ENCODE peak calls at places on chromosomes 13 and 19, in eight cellular contexts. One of them, this sample, is unnamed.

GRCh38 chr13:34360702-34361101 is 542.8 kb downstream of the RFC3 start:
- DNase-seq in HT-29: no peak
- DNase-seq in activated naive CD4-positive, alpha-beta T cell: no peak
- DNase-seq in fibroblast of pulmonary artery: no peak
- DNase-seq in GM12864: no peak
- DNase-seq in D341Med: no peak
- DNase-seq in nucleus accumbens: no peak
- DNase-seq in cardiac muscle cell: no peak
- DNase-seq in this sample: no peak

GRCh38 chr19:56141416-56141992 is 417 bp downstream of the ZNF444 start:
- DNase-seq in activated naive CD4-positive, alpha-beta T cell: no peak
- DNase-seq in nucleus accumbens: no peak
- DNase-seq in fibroblast of pulmonary artery: no peak
- DNase-seq in cardiac muscle cell: no peak
- DNase-seq in HT-29: peak
- DNase-seq in D341Med: no peak
- DNase-seq in GM12864: no peak
- DNase-seq in this sample: peak

GRCh38 chr13:29103036-29103800 is 283.1 kb downstream of the MTUS2 start:
- DNase-seq in nucleus accumbens: no peak
- DNase-seq in GM12864: no peak
- DNase-seq in activated naive CD4-positive, alpha-beta T cell: no peak
- DNase-seq in fibroblast of pulmonary artery: no peak
- DNase-seq in D341Med: no peak
- DNase-seq in HT-29: no peak
- DNase-seq in cardiac muscle cell: no peak
- DNase-seq in this sample: no peak

GRCh38 chr19:2759965-2760364 is 20.1 kb upstream of the SLC39A3 start:
- DNase-seq in nucleus accumbens: no peak
- DNase-seq in GM12864: no peak
- DNase-seq in fibroblast of pulmonary artery: no peak
- DNase-seq in D341Med: no peak
- DNase-seq in cardiac muscle cell: no peak
- DNase-seq in HT-29: no peak
- DNase-seq in activated naive CD4-positive, alpha-beta T cell: no peak
- DNase-seq in this sample: no peak

GRCh38 chr19:13974073-13974472 is 21.8 kb downstream of the DCAF15 start:
- DNase-seq in HT-29: peak
- DNase-seq in nucleus accumbens: no peak
- DNase-seq in fibroblast of pulmonary artery: peak
- DNase-seq in cardiac muscle cell: no peak
- DNase-seq in activated naive CD4-positive, alpha-beta T cell: no peak
- DNase-seq in D341Med: no peak
- DNase-seq in GM12864: no peak
- DNase-seq in this sample: no peak

GRCh38 chr19:46604781-46605355 is 3.7 kb downstream of the CALM3 start:
- DNase-seq in D341Med: no peak
- DNase-seq in cardiac muscle cell: no peak
- DNase-seq in nucleus accumbens: peak
- DNase-seq in fibroblast of pulmonary artery: no peak
- DNase-seq in HT-29: no peak
- DNase-seq in activated naive CD4-positive, alpha-beta T cell: no peak
- DNase-seq in GM12864: no peak
- DNase-seq in this sample: no peak

GRCh38 chr13:111485491-111486250 is 165.2 kb downstream of the TEX29 start:
- DNase-seq in cardiac muscle cell: no peak
- DNase-seq in D341Med: no peak
- DNase-seq in nucleus accumbens: no peak
- DNase-seq in activated naive CD4-positive, alpha-beta T cell: no peak
- DNase-seq in GM12864: no peak
- DNase-seq in HT-29: no peak
- DNase-seq in fibroblast of pulmonary artery: no peak
- DNase-seq in this sample: no peak

GRCh38 chr13:36163809-36164308 is 32.7 kb upstream of the DCLK1 start:
- DNase-seq in cardiac muscle cell: peak
- DNase-seq in GM12864: no peak
- DNase-seq in D341Med: peak
- DNase-seq in fibroblast of pulmonary artery: peak
- DNase-seq in nucleus accumbens: no peak
- DNase-seq in HT-29: peak
- DNase-seq in activated naive CD4-positive, alpha-beta T cell: no peak
- DNase-seq in this sample: peak

GRCh38 chr19:2887391-2887914 is 13.3 kb upstream of the ZNF57 start:
- DNase-seq in GM12864: no peak
- DNase-seq in cardiac muscle cell: peak
- DNase-seq in activated naive CD4-positive, alpha-beta T cell: no peak
- DNase-seq in fibroblast of pulmonary artery: peak
- DNase-seq in D341Med: peak
- DNase-seq in HT-29: peak
- DNase-seq in nucleus accumbens: peak
- DNase-seq in this sample: peak

GRCh38 chr13:112446867-112447266 is 70.7 kb downstream of the SPACA7 start:
- DNase-seq in nucleus accumbens: no peak
- DNase-seq in D341Med: no peak
- DNase-seq in GM12864: no peak
- DNase-seq in fibroblast of pulmonary artery: no peak
- DNase-seq in HT-29: no peak
- DNase-seq in activated naive CD4-positive, alpha-beta T cell: no peak
- DNase-seq in cardiac muscle cell: no peak
- DNase-seq in this sample: no peak

GRCh38 chr19:4930664-4931063 is 21.4 kb downstream of the UHRF1 start:
- DNase-seq in activated naive CD4-positive, alpha-beta T cell: no peak
- DNase-seq in fibroblast of pulmonary artery: no peak
- DNase-seq in HT-29: no peak
- DNase-seq in cardiac muscle cell: no peak
- DNase-seq in GM12864: no peak
- DNase-seq in D341Med: no peak
- DNase-seq in nucleus accumbens: no peak
- DNase-seq in this sample: no peak

GRCh38 chr19:16435238-16435911 is 36.4 kb downstream of the EPS15L1 start:
- DNase-seq in cardiac muscle cell: peak
- DNase-seq in nucleus accumbens: peak
- DNase-seq in D341Med: no peak
- DNase-seq in HT-29: no peak
- DNase-seq in GM12864: no peak
- DNase-seq in fibroblast of pulmonary artery: peak
- DNase-seq in activated naive CD4-positive, alpha-beta T cell: no peak
- DNase-seq in this sample: peak

GRCh38 chr13:101763191-101763590 is 310.7 kb downstream of the ITGBL1 start:
- DNase-seq in cardiac muscle cell: no peak
- DNase-seq in D341Med: no peak
- DNase-seq in fibroblast of pulmonary artery: no peak
- DNase-seq in activated naive CD4-positive, alpha-beta T cell: no peak
- DNase-seq in GM12864: no peak
- DNase-seq in nucleus accumbens: no peak
- DNase-seq in HT-29: no peak
- DNase-seq in this sample: no peak